ENCODE peak calls at places on chromosomes 2 and 18, in five cellular contexts. Z is dorsolateral prefrontal cortex, D is lower lobe of right lung, S is tibial artery, F is fibroblast of lung. G is an unnamed sample.

GRCh38 chr2:78218066-78218465 is 695.9 kb upstream of the LRRTM4 start:
- DNase-seq in S (no peak), F (no peak), Z (no peak), D (no peak), G (no peak)

GRCh38 chr2:42762155-42762554 is 1.8 kb downstream of the OXER1 start:
- DNase-seq in F (no peak), D (no peak), S (no peak), Z (no peak), G (no peak)

GRCh38 chr2:135245055-135245454 is 193.0 kb downstream of the RAB3GAP1 start:
- DNase-seq in S (no peak), D (no peak), F (peak), Z (no peak), G (no peak)

GRCh38 chr2:75528221-75528977 is 32.3 kb downstream of the EVA1A start:
- DNase-seq in Z (no peak), D (no peak), S (no peak), F (no peak), G (no peak)

GRCh38 chr2:131038258-131039100 is 54.8 kb downstream of the FAM168B start:
- DNase-seq in F (no peak), S (no peak), D (peak), Z (no peak), G (no peak)

GRCh38 chr2:203361922-203362321 is 33.7 kb downstream of the ABI2 start:
- DNase-seq in F (peak), D (no peak), Z (no peak), S (no peak), G (no peak)

GRCh38 chr2:19577668-19578067 is 219.2 kb upstream of the OSR1 start:
- DNase-seq in Z (no peak), S (no peak), D (no peak), F (peak), G (no peak)

GRCh38 chr2:160440888-160441287 is 52.7 kb downstream of the RBMS1 start:
- DNase-seq in S (no peak), D (no peak), Z (no peak), F (no peak), G (no peak)

GRCh38 chr2:124908411-124908810 is 883.3 kb downstream of the CNTNAP5 start:
- DNase-seq in F (no peak), Z (no peak), D (no peak), S (no peak), G (no peak)

GRCh38 chr2:3667151-3667631 is 9.2 kb downstream of the ALLC start:
- DNase-seq in F (peak), Z (no peak), D (no peak), S (no peak), G (no peak)

GRCh38 chr18:48408727-48409590 is at the start of gene ZBTB7C:
- DNase-seq in Z (no peak), S (peak), D (peak), F (no peak), G (peak)

GRCh38 chr18:11320981-11321380 is 171.6 kb upstream of the PIEZO2 start:
- DNase-seq in F (peak), Z (no peak), S (no peak), D (no peak), G (no peak)

GRCh38 chr2:191714925-191715324 is 37.0 kb downstream of the NABP1 start:
- DNase-seq in F (no peak), D (no peak), S (no peak), Z (no peak), G (no peak)

GRCh38 chr2:102111823-102112222 is 30.7 kb upstream of the IL1R1 start:
- DNase-seq in F (no peak), S (no peak), D (no peak), Z (no peak), G (no peak)

GRCh38 chr2:12318427-12319057 is 398.2 kb upstream of the TRIB2 start:
- DNase-seq in S (no peak), D (no peak), Z (no peak), F (no peak), G (no peak)

GRCh38 chr18:23844991-23845680 is 155.9 kb downstream of the LAMA3 start:
- DNase-seq in F (no peak), D (no peak), S (no peak), Z (no peak), G (no peak)

GRCh38 chr18:24446953-24447537 is 13.4 kb upstream of the HRH4 start:
- DNase-seq in D (no peak), F (peak), S (no peak), Z (no peak), G (no peak)

GRCh38 chr18:32770651-32771168 is 2.1 kb downstream of the KLHL14 start:
- DNase-seq in S (no peak), D (no peak), F (no peak), Z (no peak), G (no peak)

GRCh38 chr2:99772766-99773331 is 283.0 kb upstream of the REV1 start:
- DNase-seq in F (no peak), S (no peak), Z (no peak), D (no peak), G (no peak)

GRCh38 chr2:215796160-215796559 is 217.2 kb downstream of the MREG start:
- DNase-seq in D (no peak), Z (no peak), F (peak), S (no peak), G (no peak)

GRCh38 chr18:36711813-36712444 is 116.9 kb downstream of the TPGS2 start:
- DNase-seq in S (peak), Z (no peak), D (no peak), F (peak), G (no peak)

GRCh38 chr2:27369471-27370025 is 590 bp downstream of the EIF2B4 start:
- DNase-seq in S (peak), F (peak), D (no peak), Z (peak), G (no peak)

GRCh38 chr2:163554864-163555263 is 180.9 kb downstream of the FIGN start:
- DNase-seq in F (no peak), D (no peak), S (no peak), Z (no peak), G (no peak)

GRCh38 chr18:57088883-57089282 is 58.0 kb upstream of the BOD1L2 start:
- DNase-seq in S (no peak), D (no peak), F (no peak), Z (no peak), G (no peak)

GRCh38 chr18:57095884-57096283 is 51.0 kb upstream of the BOD1L2 start:
- DNase-seq in F (no peak), D (no peak), S (no peak), Z (no peak), G (no peak)

GRCh38 chr18:57091231-57091630 is 55.7 kb upstream of the BOD1L2 start:
- DNase-seq in F (no peak), S (no peak), D (no peak), Z (no peak), G (no peak)

GRCh38 chr18:57094199-57094598 is 52.7 kb upstream of the BOD1L2 start:
- DNase-seq in S (no peak), Z (no peak), D (no peak), F (no peak), G (no peak)
- H3K4me3 ChIP-seq in S (no peak), Z (no peak), D (no peak), F (no peak), G (no peak)

GRCh38 chr2:219248845-219249202 is 3.5 kb downstream of the STK16 start:
- DNase-seq in S (no peak), D (no peak), Z (no peak), F (no peak), G (no peak)
- H3K4me3 ChIP-seq in S (peak), D (peak), Z (no peak), F (no peak), G (peak)

GRCh38 chr2:46700435-46700834 is 215.2 kb downstream of the MCFD2 start:
- DNase-seq in S (no peak), F (no peak), D (no peak), Z (no peak), G (no peak)

GRCh38 chr2:46701152-46701551 is 214.5 kb downstream of the MCFD2 start:
- DNase-seq in Z (no peak), F (peak), S (no peak), D (no peak), G (no peak)

GRCh38 chr2:46696966-46697829 is 217.8 kb downstream of the TMEM247 start:
- DNase-seq in D (no peak), Z (no peak), S (no peak), F (no peak), G (no peak)

GRCh38 chr2:46695283-46695682 is 215.9 kb downstream of the TMEM247 start:
- DNase-seq in F (no peak), S (peak), D (no peak), Z (no peak), G (no peak)

DNA sequence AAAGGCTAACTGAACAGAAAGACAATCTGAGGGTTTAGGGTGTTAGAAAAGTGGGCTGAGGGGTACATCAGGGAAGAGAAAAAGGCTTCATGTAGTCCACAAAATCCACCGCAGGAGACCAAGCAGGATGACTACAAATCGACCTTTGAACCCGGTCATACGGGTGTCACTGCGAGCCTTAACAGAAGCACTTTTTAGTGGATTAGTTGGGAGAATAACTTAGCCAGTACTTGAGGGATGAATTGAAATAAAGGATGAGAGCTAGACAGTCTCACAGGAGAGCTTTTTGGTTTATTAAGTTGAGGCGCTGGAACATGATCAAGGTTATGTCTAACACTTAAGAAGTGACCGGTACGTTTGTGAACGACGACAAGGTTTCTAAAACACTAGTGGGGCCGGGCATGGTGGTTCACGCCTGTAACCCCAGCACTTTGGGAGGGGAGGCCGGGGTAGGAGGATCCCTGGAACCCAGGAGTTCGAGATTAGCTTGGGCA is 217.7 kb downstream of the MCFD2 start:
- DNase-seq in Z (no peak), S (peak), D (no peak), F (no peak), G (peak)
- H3K4me3 ChIP-seq in Z (peak), S (peak), D (peak), F (no peak), G (peak)

DNA sequence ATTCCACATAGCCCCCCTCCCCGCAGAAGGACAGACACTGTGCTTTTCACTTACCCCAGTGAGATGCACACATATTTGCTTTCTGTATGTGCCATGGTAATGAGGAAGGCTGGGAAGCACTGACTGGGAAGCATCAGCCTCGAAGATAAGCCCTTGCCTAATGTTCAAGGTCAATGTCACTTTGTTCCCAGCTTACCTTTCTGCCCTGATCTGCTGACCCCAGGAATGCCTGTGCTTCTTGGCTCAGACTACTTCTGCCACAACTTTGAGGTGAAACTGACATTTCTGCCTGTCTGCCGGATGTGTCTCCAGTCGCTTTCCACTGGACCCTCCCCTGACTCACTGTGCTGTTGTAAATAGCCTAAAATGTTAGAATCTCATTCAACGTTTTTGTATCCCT is 183.8 kb downstream of the PTPRM start:
- DNase-seq in Z (no peak), S (no peak), D (no peak), F (no peak), G (no peak)
- H3K4me3 ChIP-seq in Z (no peak), S (no peak), D (no peak), F (no peak), G (no peak)

GRCh38 chr2:117858336-117858735 is 43.8 kb downstream of the DDX18 start:
- DNase-seq in S (no peak), Z (no peak), D (no peak), F (no peak), G (no peak)

GRCh38 chr2:117858892-117859531 is 44.5 kb downstream of the DDX18 start:
- DNase-seq in D (peak), Z (no peak), S (no peak), F (no peak), G (no peak)

GRCh38 chr2:117859924-117860647 is 45.6 kb downstream of the DDX18 start:
- DNase-seq in D (peak), Z (no peak), F (no peak), S (no peak), G (no peak)

GRCh38 chr2:117856415-117857210 is 42.1 kb downstream of the DDX18 start:
- DNase-seq in F (peak), D (no peak), S (no peak), Z (no peak), G (no peak)

DNA sequence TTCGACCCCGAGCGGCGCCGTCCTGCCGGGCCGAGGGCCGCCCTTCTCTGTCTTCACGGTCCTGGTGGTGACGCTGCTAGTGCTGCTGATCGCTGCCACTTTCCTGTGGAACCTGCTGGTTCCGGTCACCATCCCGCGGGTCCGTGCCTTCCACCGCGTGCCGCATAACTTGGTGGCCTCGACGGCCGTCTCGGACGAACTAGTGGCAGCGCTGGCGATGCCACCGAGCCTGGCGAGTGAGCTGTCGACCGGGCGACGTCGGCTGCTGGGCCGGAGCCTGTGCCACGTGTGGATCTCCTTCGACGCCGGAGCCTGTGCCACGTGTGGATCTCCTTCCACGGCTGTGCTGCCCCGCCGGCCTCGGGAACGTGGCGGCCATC is 45.0 kb downstream of the DDX18 start:
- DNase-seq in Z (no peak), D (peak), S (no peak), F (no peak), G (no peak)
- H3K4me3 ChIP-seq in Z (no peak), D (no peak), S (no peak), F (no peak), G (no peak)

DNA sequence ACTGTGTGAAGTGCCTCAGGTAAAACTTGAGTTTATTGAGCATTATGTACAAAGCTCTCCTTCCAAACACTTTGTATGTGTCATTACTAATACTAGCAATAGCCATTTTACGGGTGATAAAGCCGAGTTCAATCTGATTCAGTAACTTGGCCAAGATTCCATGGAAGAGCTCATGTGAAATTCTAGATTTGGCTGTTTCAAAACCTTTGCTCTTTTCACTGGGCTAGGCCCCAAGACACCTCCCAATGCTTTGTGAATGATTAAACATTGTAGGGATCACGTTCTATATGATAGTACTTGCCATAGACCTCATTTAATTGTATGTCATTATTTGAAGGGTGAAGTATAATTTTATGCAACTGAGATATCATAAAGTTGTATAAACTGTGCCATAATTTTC is 8.9 kb upstream of the NFE2L2 start:
- DNase-seq in D (no peak), Z (no peak), S (no peak), F (peak), G (no peak)
- H3K4me3 ChIP-seq in D (no peak), Z (no peak), S (no peak), F (no peak), G (no peak)

GRCh38 chr2:133680399-133681044 is 112.3 kb upstream of the NCKAP5 start:
- DNase-seq in S (no peak), F (no peak), D (no peak), Z (no peak), G (no peak)

GRCh38 chr2:133674066-133674432 is 105.8 kb upstream of the NCKAP5 start:
- DNase-seq in S (no peak), F (no peak), D (no peak), Z (no peak), G (no peak)

GRCh38 chr2:133673570-133673969 is 105.3 kb upstream of the NCKAP5 start:
- DNase-seq in Z (no peak), D (no peak), S (no peak), F (no peak), G (no peak)

GRCh38 chr2:133676392-133677130 is 108.3 kb upstream of the NCKAP5 start:
- DNase-seq in S (no peak), F (peak), D (no peak), Z (no peak), G (no peak)

DNA sequence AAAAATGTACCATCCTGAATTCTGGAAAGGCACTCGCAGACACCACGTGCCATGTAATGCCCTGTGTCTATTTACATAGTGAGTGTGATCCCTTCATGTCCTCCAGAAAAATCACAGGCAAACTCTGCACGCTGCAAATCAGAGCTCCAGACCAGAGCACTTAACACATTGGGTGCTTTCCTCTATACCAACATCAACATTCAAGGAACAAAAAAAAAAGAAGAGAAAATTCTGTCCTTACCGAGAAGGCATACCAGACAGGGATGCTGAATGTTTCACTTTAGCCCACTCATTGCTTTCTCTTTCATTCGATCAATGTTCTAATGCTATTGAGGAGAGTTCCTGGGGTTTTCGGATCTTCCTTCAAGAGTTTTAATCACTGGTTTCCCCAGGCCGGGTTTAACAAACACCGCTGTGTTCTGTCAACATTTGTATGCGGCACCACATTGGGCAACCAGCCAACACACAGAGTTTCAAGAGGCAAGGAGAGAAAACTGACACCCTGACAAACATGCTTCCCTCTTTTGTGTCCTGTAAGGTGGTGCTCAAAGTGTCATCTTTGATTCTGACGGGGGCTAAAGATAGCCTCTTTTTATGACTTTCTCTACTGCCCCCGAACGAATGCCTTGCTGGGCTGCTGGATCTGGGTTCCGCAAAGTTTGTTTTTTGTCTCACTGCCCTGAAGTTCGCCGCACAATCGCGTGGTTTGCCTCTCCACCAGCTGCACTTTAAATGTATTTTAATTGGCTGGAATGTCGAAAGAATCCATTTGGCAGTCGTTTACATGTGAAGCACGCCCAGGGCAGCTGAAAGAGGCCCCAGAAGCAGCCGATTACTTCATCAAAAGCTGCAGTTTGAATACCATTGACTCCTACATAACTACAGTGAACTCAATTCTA is 106.4 kb upstream of the NCKAP5 start:
- DNase-seq in Z (peak), S (peak), F (peak), D (peak), G (peak)
- H3K4me3 ChIP-seq in Z (peak), S (peak), F (peak), D (peak), G (peak)

G was measured in psoas muscle.